ENCODE peak calls at places on chromosomes 5 and 9, in four cellular contexts. One of them, this sample, is unnamed.

GRCh38 chr9:130179508-130179907 is 7.3 kb downstream of the NCS1 start:
- DNase-seq in SJSA1: no peak
- DNase-seq in HT-29: no peak
- DNase-seq in progenitor cell of endocrine pancreas: no peak
- DNase-seq in this sample: no peak

GRCh38 chr5:149756354-149756753 is 26.2 kb downstream of the PPARGC1B start:
- DNase-seq in SJSA1: no peak
- DNase-seq in HT-29: no peak
- DNase-seq in progenitor cell of endocrine pancreas: no peak
- DNase-seq in this sample: no peak

GRCh38 chr5:177500685-177501522 is 3.5 kb upstream of the PDLIM7 start:
- DNase-seq in SJSA1: peak; percentile 95
- DNase-seq in HT-29: peak; percentile 95
- DNase-seq in progenitor cell of endocrine pancreas: peak; percentile 88
- DNase-seq in this sample: peak; percentile 99

GRCh38 chr5:172891716-172892421 is 57.8 kb downstream of the ERGIC1 start:
- DNase-seq in SJSA1: no peak
- DNase-seq in HT-29: no peak
- DNase-seq in progenitor cell of endocrine pancreas: no peak
- DNase-seq in this sample: no peak

GRCh38 chr5:141234109-141234508 is 11.0 kb downstream of the PCDHB14 start:
- DNase-seq in SJSA1: no peak
- DNase-seq in HT-29: no peak
- DNase-seq in progenitor cell of endocrine pancreas: no peak
- DNase-seq in this sample: no peak

GRCh38 chr5:133232011-133232410 is 180.2 kb downstream of the HSPA4 start:
- DNase-seq in SJSA1: peak; percentile 94
- DNase-seq in HT-29: peak; percentile 53
- DNase-seq in progenitor cell of endocrine pancreas: no peak
- DNase-seq in this sample: no peak

GRCh38 chr5:128271071-128271470 is 187.5 kb downstream of the SLC12A2 start:
- DNase-seq in SJSA1: no peak
- DNase-seq in HT-29: no peak
- DNase-seq in progenitor cell of endocrine pancreas: no peak
- DNase-seq in this sample: no peak

GRCh38 chr9:90102292-90102901 is 497.6 kb downstream of the GADD45G start:
- DNase-seq in SJSA1: peak; percentile 54
- DNase-seq in HT-29: peak; percentile 90
- DNase-seq in progenitor cell of endocrine pancreas: peak; percentile 68
- DNase-seq in this sample: peak; percentile 70

GRCh38 chr5:74185599-74185998 is 454.9 kb downstream of the ENC1 start:
- DNase-seq in SJSA1: no peak
- DNase-seq in HT-29: no peak
- DNase-seq in progenitor cell of endocrine pancreas: no peak
- DNase-seq in this sample: no peak